ENCODE peak calls at places on chromosomes 5 and 9, in six cellular contexts. E, S, C, D, N and T are unnamed samples.

GRCh38 chr5:122858451-122858850 is 13.0 kb downstream of the SNX24 start:
- DNase-seq in E (no peak), C (no peak), S (peak), D (no peak), N (peak), T (no peak)

GRCh38 chr9:94861589-94862241 is 135.2 kb downstream of the AOPEP start:
- DNase-seq in C (no peak), D (no peak), E (no peak), S (peak), N (peak), T (peak)

GRCh38 chr5:136028782-136029742 is at the start of gene TGFBI:
- DNase-seq in D (peak), C (peak), E (peak), S (peak), N (peak), T (peak)

GRCh38 chr5:175921066-175921730 is 46.9 kb downstream of the THOC3 start:
- DNase-seq in C (no peak), E (no peak), S (no peak), D (no peak), N (no peak), T (no peak)

GRCh38 chr5:10949856-10950630 is 189.0 kb upstream of the DAP start:
- DNase-seq in S (no peak), C (no peak), N (no peak), E (no peak), D (no peak), T (no peak)

GRCh38 chr9:98971168-98971914 is 27.6 kb downstream of the COL15A1 start:
- DNase-seq in D (no peak), N (peak), C (peak), S (peak), E (no peak), T (peak)

GRCh38 chr5:73655521-73656160 is 29.6 kb downstream of the ARHGEF28 start:
- DNase-seq in C (no peak), D (no peak), E (peak), S (no peak), N (no peak), T (no peak)

GRCh38 chr5:6902597-6902996 is 189.4 kb downstream of the TENT4A start:
- DNase-seq in S (no peak), D (no peak), N (no peak), E (no peak), C (no peak), T (no peak)

GRCh38 chr5:95817430-95817829 is 5.1 kb downstream of the GLRX start:
- DNase-seq in E (no peak), S (peak), D (peak), C (no peak), N (peak), T (peak)

GRCh38 chr9:87436694-87437093 is 61.0 kb upstream of the DAPK1 start:
- DNase-seq in C (no peak), D (no peak), N (no peak), S (no peak), E (no peak), T (no peak)

GRCh38 chr9:13095056-13095455 is 184.4 kb downstream of the MPDZ start:
- DNase-seq in D (no peak), N (no peak), S (no peak), E (no peak), C (no peak), T (no peak)

GRCh38 chr5:56801256-56801655 is 14.1 kb upstream of the MAP3K1 start:
- DNase-seq in N (no peak), D (no peak), E (no peak), S (no peak), C (no peak), T (no peak)

GRCh38 chr5:122354293-122354692 is 42.3 kb downstream of the SNCAIP start:
- DNase-seq in C (peak), E (no peak), N (no peak), S (no peak), D (no peak), T (no peak)

GRCh38 chr5:19790811-19791466 is 197.1 kb downstream of the CDH18 start:
- DNase-seq in E (no peak), S (no peak), C (no peak), D (no peak), N (no peak), T (no peak)

GRCh38 chr5:142211918-142212317 is 103.3 kb downstream of the NDFIP1 start:
- DNase-seq in C (no peak), E (no peak), N (no peak), S (no peak), D (no peak), T (no peak)

GRCh38 chr9:133914483-133915342 is 77.4 kb downstream of the VAV2 start:
- DNase-seq in S (no peak), E (no peak), N (no peak), D (no peak), C (no peak), T (no peak)

GRCh38 chr9:126157409-126157808 is 169.2 kb upstream of the MVB12B start:
- DNase-seq in E (no peak), N (no peak), D (no peak), S (no peak), C (no peak), T (no peak)

GRCh38 chr9:37925006-37925405 is 21.1 kb upstream of the SLC25A51 start:
- DNase-seq in S (no peak), D (no peak), E (no peak), N (no peak), C (no peak), T (no peak)

GRCh38 chr9:133677126-133678010 is 41.2 kb downstream of the DBH start:
- DNase-seq in E (no peak), D (peak), C (no peak), S (no peak), N (no peak), T (no peak)

GRCh38 chr5:95620030-95620869 is at the start of gene GPR150:
- DNase-seq in N (peak), S (peak), E (peak), D (peak), C (no peak), T (peak)

GRCh38 chr5:14871084-14871572 is 450 bp downstream of the ANKH start:
- DNase-seq in E (peak), N (no peak), S (no peak), C (no peak), D (no peak), T (no peak)